ENCODE peak calls at places on chromosomes 16 and 17, in eight cellular contexts. U is esophagus muscularis mucosa, C is body of pancreas, E is HCT116, W is thoracic aorta, Z is Peyer's patch, H is fibroblast of lung, Q is uterus. F is an unnamed sample.

GRCh38 chr17:43832168-43832975 is 574 bp downstream of the MPP3 start:
- DNase-seq in U (no peak), C (peak; percentile 50), E (no peak), W (no peak), Z (no peak), H (peak; percentile 57), Q (peak; percentile 56), F (peak; percentile 83)

GRCh38 chr16:30893744-30894539 is at the start of gene BCL7C:
- DNase-seq in U (peak; percentile 96), C (peak; percentile 92), E (peak; percentile 65), W (peak; percentile 60), Z (peak; percentile 89), H (peak; percentile 87), Q (peak; percentile 92), F (peak; percentile 95)

GRCh38 chr17:55735784-55736405 is 13.2 kb upstream of the TMEM100 start:
- DNase-seq in U (no peak), C (peak; percentile 20), E (peak; percentile 49), W (no peak), Z (peak; percentile 39), H (peak; percentile 74), Q (no peak), F (no peak)

GRCh38 chr17:3986270-3986938 is 22.2 kb upstream of the ATP2A3 start:
- DNase-seq in U (no peak), C (no peak), E (no peak), W (no peak), Z (no peak), H (no peak), Q (no peak), F (no peak)

GRCh38 chr17:38672788-38673713 is 1.7 kb downstream of the EPOP start:
- DNase-seq in U (no peak), C (no peak), E (no peak), W (no peak), Z (no peak), H (no peak), Q (no peak), F (no peak)

GRCh38 chr17:81328925-81329278 is 33.8 kb upstream of the SLC38A10 start:
- DNase-seq in U (no peak), C (no peak), E (no peak), W (no peak), Z (no peak), H (peak; percentile 56), Q (peak; percentile 56), F (peak; percentile 74)

GRCh38 chr17:42775534-42776098 is 2.4 kb downstream of the VPS25 start:
- DNase-seq in U (no peak), C (no peak), E (no peak), W (no peak), Z (no peak), H (no peak), Q (no peak), F (no peak)

GRCh38 chr16:20051611-20052010 is 22.1 kb downstream of the GPR139 start:
- DNase-seq in U (no peak), C (no peak), E (no peak), W (no peak), Z (no peak), H (no peak), Q (no peak), F (no peak)

GRCh38 chr16:67454852-67455251 is 23.9 kb downstream of the HSD11B2 start:
- DNase-seq in U (no peak), C (no peak), E (no peak), W (no peak), Z (no peak), H (no peak), Q (no peak), F (peak; percentile 25)

GRCh38 chr17:74325743-74326379 is at the start of gene KIF19:
- DNase-seq in U (no peak), C (peak; percentile 32), E (no peak), W (no peak), Z (peak; percentile 17), H (no peak), Q (no peak), F (peak; percentile 84)

GRCh38 chr16:64416232-64417010 is 705.4 kb downstream of the CDH11 start:
- DNase-seq in U (no peak), C (no peak), E (no peak), W (no peak), Z (no peak), H (peak; percentile 52), Q (no peak), F (no peak)

GRCh38 chr17:9564104-9564503 is 11.5 kb downstream of the STX8 start:
- DNase-seq in U (no peak), C (no peak), E (no peak), W (no peak), Z (no peak), H (no peak), Q (no peak), F (no peak)

GRCh38 chr17:43671075-43671692 is 9.5 kb upstream of the MEOX1 start:
- DNase-seq in U (no peak), C (no peak), E (no peak), W (no peak), Z (no peak), H (no peak), Q (peak; percentile 48), F (no peak)

GRCh38 chr17:8016632-8017424 is 14.4 kb downstream of the GUCY2D start:
- DNase-seq in U (no peak), C (peak; percentile 62), E (no peak), W (no peak), Z (peak; percentile 29), H (peak; percentile 28), Q (no peak), F (peak; percentile 65)

GRCh38 chr17:62718420-62718819 is 89.7 kb downstream of the MARCHF10 start:
- DNase-seq in U (no peak), C (no peak), E (no peak), W (no peak), Z (no peak), H (peak; percentile 45), Q (no peak), F (no peak)

GRCh38 chr16:88569614-88569984 is 604 bp upstream of the ZC3H18 start:
- DNase-seq in U (no peak), C (no peak), E (no peak), W (no peak), Z (no peak), H (no peak), Q (peak; percentile 34), F (peak; percentile 32)

GRCh38 chr16:47323241-47323640 is 137.6 kb downstream of the ITFG1 start:
- DNase-seq in U (no peak), C (no peak), E (no peak), W (no peak), Z (no peak), H (no peak), Q (no peak), F (no peak)

GRCh38 chr16:30893082-30893743 is 664 bp downstream of the BCL7C start:
- DNase-seq in U (no peak), C (peak; percentile 31), E (no peak), W (no peak), Z (peak; percentile 38), H (no peak), Q (peak; percentile 46), F (peak; percentile 50)

GRCh38 chr16:65077181-65077580 is 44.7 kb downstream of the CDH11 start:
- DNase-seq in U (no peak), C (no peak), E (no peak), W (no peak), Z (no peak), H (no peak), Q (no peak), F (no peak)

GRCh38 chr16:46607529-46607928 is 13.7 kb downstream of the SHCBP1 start:
- DNase-seq in U (no peak), C (no peak), E (peak; percentile 46), W (no peak), Z (no peak), H (peak; percentile 88), Q (no peak), F (no peak)

GRCh38 chr17:42087042-42087701 is 11.1 kb downstream of the ZNF385C start:
- DNase-seq in U (no peak), C (no peak), E (no peak), W (no peak), Z (no peak), H (no peak), Q (no peak), F (no peak)

GRCh38 chr16:77723108-77723514 is 797 bp downstream of the NUDT7 start:
- DNase-seq in U (no peak), C (no peak), E (no peak), W (no peak), Z (no peak), H (peak; percentile 77), Q (peak; percentile 18), F (peak; percentile 55)

GRCh38 chr16:22912654-22913053 is 98.7 kb downstream of the HS3ST2 start:
- DNase-seq in U (no peak), C (no peak), E (no peak), W (no peak), Z (no peak), H (no peak), Q (no peak), F (no peak)

GRCh38 chr17:57954421-57955182 is 610 bp downstream of the CUEDC1 start:
- DNase-seq in U (peak; percentile 45), C (peak; percentile 60), E (no peak), W (no peak), Z (no peak), H (peak; percentile 53), Q (peak; percentile 83), F (peak; percentile 95)
- H3K27ac ChIP-seq in U (peak overlapping the region; percentile 100), C (peak overlapping the region; percentile 86), E (peak overlapping the region; percentile 97), W (peak overlapping the region; percentile 96), Z (peak overlapping the region; percentile 80), H (peak overlapping the region; percentile 78), Q (peak overlapping the region; percentile 98), F (peak overlapping the region; percentile 98)

GRCh38 chr17:77371888-77372443 is 231.2 kb downstream of the SEC14L1 start:
- DNase-seq in U (no peak), C (peak; percentile 14), E (no peak), W (no peak), Z (no peak), H (no peak), Q (peak; percentile 28), F (peak; percentile 57)
- H3K4me1 ChIP-seq in U (peaks cover 67% of the 10 kb centered on the region), C (peaks cover 69% of the 10 kb centered on the region), E (peaks cover 50% of the 10 kb centered on the region), W (peaks cover 49% of the 10 kb centered on the region), Z (peaks cover 5% of the 10 kb centered on the region), H (peaks cover 39% of the 10 kb centered on the region), Q (peaks cover 34% of the 10 kb centered on the region), F (peaks cover 28% of the 10 kb centered on the region)

GRCh38 chr17:77392376-77393273 is 251.9 kb downstream of the SEC14L1 start:
- DNase-seq in U (no peak), C (peak; percentile 74), E (no peak), W (no peak), Z (no peak), H (peak; percentile 75), Q (no peak), F (peak; percentile 87)
- H3K4me3 ChIP-seq in U (no peak overlapping the region), C (no peak overlapping the region), E (no peak overlapping the region), W (peak overlapping the region; percentile 10), Z (no peak overlapping the region), H (no peak overlapping the region), Q (no peak overlapping the region), F (no peak overlapping the region)

DNA sequence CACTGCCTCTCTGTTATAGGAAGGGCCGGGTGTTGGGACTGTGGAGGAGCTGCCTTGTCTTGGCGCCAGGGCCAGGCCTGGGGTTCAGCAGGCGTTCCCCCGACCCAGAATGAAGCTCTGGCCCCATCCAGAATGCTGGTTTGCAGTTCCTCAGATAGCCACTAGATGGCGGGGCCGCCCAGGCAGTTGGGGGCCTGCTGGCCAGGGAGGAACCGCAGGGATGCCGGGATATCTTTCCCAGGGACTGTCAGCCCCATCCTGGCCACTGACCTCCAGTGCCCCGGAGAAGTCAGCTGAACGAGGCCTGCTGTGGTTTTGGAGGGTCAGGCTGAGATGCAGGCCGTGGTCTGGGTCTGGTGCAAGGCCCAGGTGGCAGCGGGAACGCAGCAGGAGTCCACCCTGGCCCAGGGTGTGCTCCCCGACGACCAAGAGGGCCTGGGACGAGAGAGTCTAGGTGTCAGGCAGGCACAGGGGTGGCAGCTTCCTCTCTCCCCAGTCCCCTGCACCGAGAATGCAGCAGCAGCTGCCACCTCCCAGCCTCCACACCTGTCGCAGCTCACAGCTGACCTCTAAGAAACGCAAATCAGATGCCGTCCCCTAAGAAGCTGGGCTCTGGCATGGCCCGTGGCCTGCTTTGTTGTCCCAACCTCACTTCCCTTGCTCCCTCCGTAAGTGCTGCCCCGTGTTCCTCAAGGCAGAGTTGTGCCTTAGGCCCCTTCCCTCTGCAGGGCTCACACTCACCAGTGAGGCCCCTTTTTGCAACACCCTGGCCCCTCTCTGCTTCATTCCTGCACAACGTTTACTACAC is 51.2 kb downstream of the RMI2 start:
- DNase-seq in U (no peak), C (peak; percentile 77), E (no peak), W (peak; percentile 21), Z (peak; percentile 44), H (peak; percentile 61), Q (peak; percentile 80), F (peak; percentile 71)
- H3K27ac ChIP-seq in U (no peak overlapping the region), C (no peak overlapping the region), E (no peak overlapping the region), W (no peak overlapping the region), Z (no peak overlapping the region), H (no peak overlapping the region), Q (no peak overlapping the region), F (no peak overlapping the region)